ENCODE peak calls at places on chromosome 5, in seven cellular contexts. One of them, this sample, is unnamed.

GRCh38 chr5:176754376-176754942 is 55.9 kb upstream of the UNC5A start:
- DNase-seq in fibroblast of villous mesenchyme: no peak
- DNase-seq in PC-9: peak; percentile 40
- DNase-seq in transverse colon: no peak
- DNase-seq in HFF-Myc: no peak
- DNase-seq in cardiac fibroblast: no peak
- DNase-seq in psoas muscle: no peak
- DNase-seq in this sample: no peak

GRCh38 chr5:170651902-170652301 is 131.6 kb upstream of the GABRP start:
- DNase-seq in fibroblast of villous mesenchyme: no peak
- DNase-seq in psoas muscle: no peak
- DNase-seq in PC-9: no peak
- DNase-seq in HFF-Myc: no peak
- DNase-seq in transverse colon: no peak
- DNase-seq in cardiac fibroblast: no peak
- DNase-seq in this sample: no peak

GRCh38 chr5:173499471-173500212 is 116.8 kb downstream of the BOD1 start:
- DNase-seq in HFF-Myc: no peak
- DNase-seq in transverse colon: no peak
- DNase-seq in fibroblast of villous mesenchyme: no peak
- DNase-seq in PC-9: no peak
- DNase-seq in psoas muscle: peak; percentile 81
- DNase-seq in cardiac fibroblast: no peak
- DNase-seq in this sample: no peak

GRCh38 chr5:158409507-158409906 is 550.6 kb upstream of the CLINT1 start:
- DNase-seq in PC-9: no peak
- DNase-seq in transverse colon: no peak
- DNase-seq in psoas muscle: no peak
- DNase-seq in fibroblast of villous mesenchyme: no peak
- DNase-seq in cardiac fibroblast: no peak
- DNase-seq in HFF-Myc: no peak
- DNase-seq in this sample: no peak

GRCh38 chr5:82111191-82111590 is 139.4 kb downstream of the ATG10 start:
- DNase-seq in transverse colon: no peak
- DNase-seq in fibroblast of villous mesenchyme: peak; percentile 37
- DNase-seq in psoas muscle: no peak
- DNase-seq in cardiac fibroblast: peak; percentile 48
- DNase-seq in HFF-Myc: no peak
- DNase-seq in PC-9: no peak
- DNase-seq in this sample: no peak

GRCh38 chr5:173963867-173964429 is 25.0 kb upstream of the C5orf47 start:
- DNase-seq in PC-9: peak; percentile 41
- DNase-seq in cardiac fibroblast: no peak
- DNase-seq in HFF-Myc: no peak
- DNase-seq in fibroblast of villous mesenchyme: no peak
- DNase-seq in psoas muscle: no peak
- DNase-seq in transverse colon: peak; percentile 41
- DNase-seq in this sample: peak; percentile 18

GRCh38 chr5:171367424-171368370 is 20.0 kb upstream of the NPM1 start:
- DNase-seq in transverse colon: no peak
- DNase-seq in HFF-Myc: no peak
- DNase-seq in fibroblast of villous mesenchyme: peak; percentile 47
- DNase-seq in psoas muscle: no peak
- DNase-seq in cardiac fibroblast: peak; percentile 50
- DNase-seq in PC-9: peak; percentile 77
- DNase-seq in this sample: peak; percentile 64

GRCh38 chr5:160441352-160441781 is 19.7 kb downstream of the PTTG1 start:
- DNase-seq in transverse colon: no peak
- DNase-seq in cardiac fibroblast: no peak
- DNase-seq in psoas muscle: no peak
- DNase-seq in PC-9: no peak
- DNase-seq in HFF-Myc: no peak
- DNase-seq in fibroblast of villous mesenchyme: no peak
- DNase-seq in this sample: no peak

DNA sequence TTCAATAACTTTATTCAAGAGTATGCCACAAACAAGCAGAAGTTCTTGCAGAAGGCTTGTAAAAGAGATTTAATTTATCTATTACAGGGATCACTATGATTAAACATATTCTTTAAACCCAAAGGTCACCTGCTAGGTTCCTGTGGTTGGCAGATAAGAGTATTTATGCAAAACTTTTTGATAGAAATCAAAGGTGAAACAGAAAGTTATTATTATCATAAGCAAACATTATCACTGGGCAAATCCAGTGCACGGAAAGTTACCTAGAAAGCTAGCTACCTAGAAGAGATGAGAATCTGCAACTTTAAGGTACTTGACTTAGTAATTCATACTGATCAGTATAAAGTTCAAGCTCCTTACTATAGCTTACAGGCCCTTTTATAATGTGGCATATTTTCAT is 3.2 kb downstream of the STARD4 start:
- DNase-seq in fibroblast of villous mesenchyme: no peak
- DNase-seq in psoas muscle: no peak
- DNase-seq in transverse colon: no peak
- DNase-seq in HFF-Myc: no peak
- DNase-seq in cardiac fibroblast: no peak
- DNase-seq in PC-9: no peak
- DNase-seq in this sample: no peak
- H3K4me3 ChIP-seq in fibroblast of villous mesenchyme: peak overlapping the region; percentile 98
- H3K4me3 ChIP-seq in psoas muscle: no peak overlapping the region
- H3K4me3 ChIP-seq in transverse colon: no peak overlapping the region
- H3K4me3 ChIP-seq in HFF-Myc: no peak overlapping the region
- H3K4me3 ChIP-seq in cardiac fibroblast: peak overlapping the region; percentile 94
- H3K4me3 ChIP-seq in PC-9: no peak overlapping the region
- H3K4me3 ChIP-seq in this sample: no peak overlapping the region

DNA sequence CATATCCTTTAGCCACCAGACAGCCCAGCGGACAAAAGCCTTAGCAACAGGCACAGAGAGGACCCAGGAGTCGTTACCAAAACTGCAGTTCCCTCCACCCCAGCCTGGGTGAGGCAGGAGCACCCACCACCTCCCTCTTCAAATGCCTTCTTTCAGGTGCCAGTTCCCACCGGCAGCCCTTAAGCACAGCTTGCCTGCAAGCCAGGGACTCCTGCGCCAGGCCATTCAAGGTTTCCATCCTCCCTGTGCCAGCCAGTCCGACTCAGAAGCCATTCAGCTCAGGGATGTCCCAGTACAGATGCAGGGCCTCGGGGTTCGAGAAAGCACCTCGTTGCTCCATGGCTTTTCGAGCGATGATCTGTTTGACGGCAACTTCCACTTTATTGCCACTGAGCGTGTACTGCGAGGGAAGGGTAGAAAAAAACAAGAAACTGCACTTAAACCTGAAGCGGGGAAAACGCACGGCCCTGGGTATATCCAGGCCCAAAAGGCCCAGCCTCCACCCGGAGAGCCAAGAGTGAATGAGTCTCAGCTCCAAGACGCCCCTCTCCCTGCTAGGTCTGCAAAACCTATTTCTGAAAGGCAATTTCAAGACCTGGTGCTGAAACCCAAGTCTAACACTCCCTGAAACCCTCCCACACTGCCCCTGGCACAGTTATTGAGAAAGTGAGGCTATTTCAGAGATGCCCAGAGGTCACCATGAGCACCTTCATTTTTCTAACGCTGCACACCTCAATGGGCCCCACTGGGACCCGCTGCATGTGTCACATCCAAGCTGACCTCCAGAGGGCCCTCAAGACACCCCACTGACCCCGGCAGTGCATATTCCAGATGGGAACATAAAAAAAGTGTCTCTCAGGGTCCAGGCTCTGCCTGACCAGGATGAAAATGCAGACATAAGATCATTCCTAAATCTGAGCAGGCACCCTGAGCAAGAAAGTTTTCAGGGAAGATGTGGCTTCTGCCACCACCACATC is 36.8 kb upstream of the ZNF354A start:
- DNase-seq in cardiac fibroblast: no peak
- DNase-seq in HFF-Myc: no peak
- DNase-seq in PC-9: no peak
- DNase-seq in transverse colon: no peak
- DNase-seq in psoas muscle: no peak
- DNase-seq in fibroblast of villous mesenchyme: no peak
- DNase-seq in this sample: no peak
- TF ChIP-seq CTCF in cardiac fibroblast: no peak
- TF ChIP-seq CTCF in HFF-Myc: no peak
- TF ChIP-seq CTCF in PC-9: no peak
- TF ChIP-seq CTCF in transverse colon: no peak
- TF ChIP-seq CTCF in psoas muscle: no peak
- TF ChIP-seq CTCF in fibroblast of villous mesenchyme: no peak
- TF ChIP-seq CTCF in this sample: no peak

GRCh38 chr5:8457187-8458037 is 588.5 kb downstream of the MTRR start:
- DNase-seq in psoas muscle: peak; percentile 98
- DNase-seq in PC-9: peak; percentile 99
- DNase-seq in fibroblast of villous mesenchyme: peak; percentile 99
- DNase-seq in transverse colon: peak; percentile 86
- DNase-seq in cardiac fibroblast: peak; percentile 99
- DNase-seq in HFF-Myc: peak; percentile 67
- DNase-seq in this sample: peak; percentile 99
- H3K4me3 ChIP-seq in psoas muscle: peak overlapping the region; percentile 90
- H3K4me3 ChIP-seq in PC-9: peak overlapping the region; percentile 86
- H3K4me3 ChIP-seq in fibroblast of villous mesenchyme: peak overlapping the region; percentile 88
- H3K4me3 ChIP-seq in transverse colon: peak overlapping the region; percentile 78
- H3K4me3 ChIP-seq in cardiac fibroblast: peak overlapping the region; percentile 90
- H3K4me3 ChIP-seq in HFF-Myc: peak overlapping the region; percentile 60
- H3K4me3 ChIP-seq in this sample: peak overlapping the region; percentile 77

GRCh38 chr5:179193746-179194145 is 133.6 kb downstream of the ZNF354C start:
- DNase-seq in fibroblast of villous mesenchyme: no peak
- DNase-seq in psoas muscle: no peak
- DNase-seq in HFF-Myc: no peak
- DNase-seq in transverse colon: no peak
- DNase-seq in PC-9: no peak
- DNase-seq in cardiac fibroblast: no peak
- DNase-seq in this sample: no peak
- TF ChIP-seq CTCF in fibroblast of villous mesenchyme: no peak
- TF ChIP-seq CTCF in psoas muscle: no peak
- TF ChIP-seq CTCF in HFF-Myc: no peak
- TF ChIP-seq CTCF in transverse colon: no peak
- TF ChIP-seq CTCF in PC-9: no peak
- TF ChIP-seq CTCF in cardiac fibroblast: no peak
- TF ChIP-seq CTCF in this sample: no peak

This sample was measured in AG10803.